ENCODE peak calls at places on chromosomes 1 and 21, in ten cellular contexts. L is transverse colon, B is K562, P is upper lobe of left lung, R is tibial nerve, Q is A549, V is sigmoid colon, F is ovary, Z is H1, T is suprapubic skin. W is an unnamed sample.

GRCh38 chr1:12163210-12163609 is 3.6 kb upstream of the TNFRSF1B start:
- DNase-seq in B (no peak), V (no peak), Q (no peak), T (no peak), Z (no peak), R (no peak), L (no peak), F (no peak), P (no peak), W (no peak)

GRCh38 chr21:45170987-45171386 is 96.6 kb downstream of the ADARB1 start:
- DNase-seq in V (peak; percentile 37), R (no peak), B (no peak), Q (no peak), F (no peak), L (no peak), P (no peak), Z (no peak), T (no peak), W (no peak)

GRCh38 chr21:37195649-37196048 is 71.5 kb downstream of the VPS26C start:
- DNase-seq in F (no peak), T (no peak), Z (no peak), R (no peak), P (no peak), L (no peak), Q (no peak), V (no peak), B (no peak), W (no peak)

GRCh38 chr1:201346337-201346939 is 31.0 kb downstream of the TNNT2 start:
- DNase-seq in Z (no peak), L (peak; percentile 47), T (peak; percentile 61), F (no peak), R (no peak), P (no peak), V (no peak), Q (peak; percentile 73), B (peak; percentile 58), W (peak; percentile 57)

GRCh38 chr1:116376734-116377096 is 3.7 kb downstream of the ATP1A1 start:
- DNase-seq in Z (no peak), R (no peak), B (no peak), V (no peak), T (no peak), F (no peak), Q (no peak), P (no peak), L (no peak), W (no peak)

GRCh38 chr1:1752671-1753606 is 25.3 kb downstream of the NADK start:
- DNase-seq in P (peak; percentile 77), F (no peak), T (no peak), Q (no peak), L (no peak), Z (no peak), B (no peak), V (no peak), R (no peak), W (no peak)

GRCh38 chr1:78061825-78062523 is 16.2 kb downstream of the GIPC2 start:
- DNase-seq in R (no peak), Z (no peak), L (no peak), P (no peak), V (no peak), B (no peak), T (no peak), F (no peak), Q (no peak), W (no peak)

GRCh38 chr1:89540406-89540970 is 15.9 kb downstream of the LRRC8B start:
- DNase-seq in V (no peak), Z (no peak), Q (no peak), F (no peak), R (no peak), B (peak; percentile 35), P (no peak), L (no peak), T (no peak), W (no peak)

GRCh38 chr1:204307334-204307883 is 52.3 kb downstream of the PLEKHA6 start:
- DNase-seq in T (no peak), Q (no peak), R (no peak), Z (no peak), F (peak; percentile 72), V (peak; percentile 81), L (no peak), B (no peak), P (no peak), W (peak; percentile 50)

GRCh38 chr1:22534951-22535350 is 28.3 kb upstream of the EPHA8 start:
- DNase-seq in R (no peak), F (no peak), P (no peak), B (no peak), V (no peak), Q (no peak), T (no peak), Z (no peak), L (no peak), W (no peak)

GRCh38 chr1:31627301-31627929 is 9.9 kb downstream of the HCRTR1 start:
- DNase-seq in L (peak; percentile 43), T (no peak), V (no peak), R (no peak), B (no peak), Q (no peak), P (peak; percentile 66), F (peak; percentile 42), Z (no peak), W (peak; percentile 90)

GRCh38 chr1:248752981-248753525 is 2.5 kb downstream of the LYPD8 start:
- DNase-seq in T (no peak), F (no peak), Q (no peak), Z (no peak), R (no peak), P (no peak), V (no peak), L (no peak), B (no peak), W (no peak)

GRCh38 chr1:71882241-71883036 is 399.9 kb downstream of the NEGR1 start:
- DNase-seq in Z (no peak), F (no peak), V (no peak), L (no peak), B (no peak), R (no peak), T (no peak), P (no peak), Q (no peak), W (no peak)

GRCh38 chr1:110203021-110203661 is 7.0 kb upstream of the KCNC4 start:
- DNase-seq in R (no peak), F (peak; percentile 69), P (no peak), B (peak; percentile 70), T (no peak), V (no peak), Z (no peak), Q (peak; percentile 40), L (peak; percentile 74), W (peak; percentile 59)

DNA sequence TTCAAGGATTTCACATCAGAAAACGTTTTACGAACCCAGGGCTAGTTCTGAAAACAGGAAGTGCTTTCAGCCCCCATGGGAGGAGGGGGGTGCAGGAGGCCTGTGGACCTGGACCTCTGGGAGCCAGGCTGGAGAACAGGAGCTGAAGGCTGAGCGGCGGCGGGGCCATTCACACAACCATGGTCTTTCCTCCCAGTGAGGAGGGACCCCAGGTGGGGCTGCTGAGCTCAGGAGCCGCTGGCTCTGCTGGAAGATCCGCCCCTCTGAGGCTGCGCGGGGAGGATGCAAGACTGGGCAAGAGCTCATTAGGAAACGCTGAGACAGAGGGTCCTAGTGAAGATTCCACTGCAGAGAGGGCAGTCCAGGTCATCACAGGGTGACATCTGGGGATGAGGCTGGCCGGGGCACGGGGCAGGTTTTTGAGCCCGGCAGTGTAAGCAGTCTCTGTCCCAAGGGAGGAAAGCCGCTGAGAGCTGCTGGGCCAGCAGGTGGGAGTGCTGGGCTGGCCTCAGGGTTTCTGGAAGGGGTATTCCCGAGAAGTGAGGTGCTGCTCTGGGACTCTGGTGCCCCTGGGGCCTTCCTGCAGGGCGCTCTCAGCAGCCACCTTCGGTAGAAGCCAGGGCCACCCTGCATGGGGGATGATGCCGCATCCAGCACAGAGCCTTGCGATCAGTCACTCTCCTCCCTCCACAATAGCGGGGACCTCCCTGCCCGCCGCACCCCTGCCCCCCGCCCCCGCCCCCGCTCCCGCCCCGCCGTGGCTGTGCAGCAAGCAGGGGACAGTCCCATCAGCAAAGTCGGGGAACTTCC is 7.5 kb downstream of the MX2 start:
- DNase-seq in R (no peak), L (no peak), T (no peak), Z (no peak), P (peak; percentile 65), V (peak; percentile 69), Q (no peak), F (peak; percentile 25), B (no peak), W (no peak)
- TF ChIP-seq CTCF in R (no peak), L (no peak), T (no peak), Z (peak; percentile 50), P (peak; percentile 23), V (no peak), Q (no peak), F (no peak), B (no peak), W (no peak)

GRCh38 chr1:29259802-29260441 is 23.6 kb downstream of the PTPRU start:
- DNase-seq in P (peak; percentile 91), Z (no peak), R (peak; percentile 33), V (peak; percentile 78), L (peak; percentile 59), Q (no peak), B (peak; percentile 97), F (peak; percentile 39), T (peak; percentile 75), W (peak; percentile 44)
- TF ChIP-seq EP300 in P (no peak), Z (no peak), R (no peak), V (no peak), L (no peak), Q (no peak), B (no peak), F (no peak), T (no peak), W (no peak)

GRCh38 chr21:33924766-33925100 is 9.1 kb upstream of the ATP5PO start:
- DNase-seq in Q (no peak), Z (no peak), L (peak; percentile 29), T (peak; percentile 67), P (no peak), B (no peak), R (no peak), V (no peak), F (no peak), W (no peak)

DNA sequence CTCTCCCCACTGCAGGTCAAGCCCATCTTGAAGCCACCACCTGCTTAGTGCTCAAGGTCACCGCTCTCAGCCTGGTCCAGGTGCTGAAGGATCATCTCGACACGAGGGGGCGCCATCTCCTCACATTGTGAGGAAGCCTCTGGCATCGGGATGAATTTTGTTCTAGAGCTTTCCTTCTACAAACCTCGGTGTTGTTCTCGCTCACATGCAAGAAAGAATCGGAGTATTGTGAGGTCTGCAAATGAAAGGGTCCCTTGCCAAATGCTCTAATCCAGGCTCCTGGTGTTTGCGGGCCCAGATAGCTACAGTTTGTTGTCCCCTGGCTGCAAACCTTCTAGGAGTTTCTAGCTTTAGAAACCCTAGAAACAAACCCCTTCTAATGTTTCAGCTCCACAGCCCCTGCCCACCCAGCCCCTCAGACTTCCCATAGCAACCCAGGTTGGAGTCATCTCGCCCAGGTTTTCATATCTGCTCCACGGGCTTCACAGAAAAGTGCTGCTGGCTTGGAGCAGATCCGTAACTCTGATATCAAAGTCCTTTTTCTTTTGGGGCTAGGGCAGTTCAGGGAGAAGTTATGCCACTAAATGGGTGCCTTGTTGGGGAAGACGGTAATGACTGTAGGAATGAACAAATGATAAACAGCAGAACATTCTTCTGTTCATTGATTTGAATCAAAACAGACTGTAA is 8.6 kb upstream of the ATP5PO start:
- DNase-seq in V (peak; percentile 93), T (peak; percentile 91), B (peak; percentile 84), Z (peak; percentile 62), Q (peak; percentile 48), P (no peak), L (peak; percentile 94), R (peak; percentile 86), F (peak; percentile 91), W (peak; percentile 94)
- TF ChIP-seq POLR2A in V (no peak), T (no peak), B (no peak), Z (no peak), Q (no peak), P (no peak), L (no peak), R (no peak), F (no peak), W (no peak)

GRCh38 chr1:25168193-25169071 is 63.9 kb downstream of the SYF2 start:
- DNase-seq in T (no peak), L (peak; percentile 26), V (no peak), R (no peak), P (no peak), Z (no peak), Q (no peak), B (no peak), F (no peak), W (no peak)
- TF ChIP-seq CTCF in T (no peak), L (peak; percentile 23), V (no peak), R (no peak), P (no peak), Z (peak; percentile 26), Q (no peak), B (peak; percentile 29), F (no peak), W (peak; percentile 9)